ENCODE peak calls at places on chromosomes 5 and 9, in six cellular contexts. A, B, N, K, G and O are unnamed samples.

GRCh38 chr9:126957687-126958053 is 43.1 kb downstream of the RALGPS1 start:
- DNase-seq in A (peak; percentile 44), B (peak; percentile 45), N (no peak), K (peak; percentile 52), G (peak; percentile 59), O (no peak)

GRCh38 chr9:68683433-68683832 is 21.6 kb upstream of the PIP5K1B start:
- DNase-seq in A (no peak), B (no peak), N (no peak), K (no peak), G (no peak), O (no peak)

GRCh38 chr5:143055596-143056330 is 285.6 kb downstream of the ARHGAP26 start:
- DNase-seq in A (no peak), B (no peak), N (no peak), K (no peak), G (peak; percentile 37), O (no peak)

GRCh38 chr5:17302590-17302989 is 85.2 kb downstream of the BASP1 start:
- DNase-seq in A (peak; percentile 20), B (no peak), N (no peak), K (no peak), G (peak; percentile 84), O (no peak)

GRCh38 chr9:124674651-124675050 is 96.5 kb downstream of the NR6A1 start:
- DNase-seq in A (no peak), B (no peak), N (no peak), K (no peak), G (no peak), O (no peak)

GRCh38 chr9:113393281-113393680 is 7.8 kb downstream of the ALAD start:
- DNase-seq in A (no peak), B (no peak), N (no peak), K (no peak), G (no peak), O (no peak)

GRCh38 chr5:55222819-55223124 is 4.3 kb downstream of the MCIDAS start:
- DNase-seq in A (no peak), B (no peak), N (no peak), K (no peak), G (no peak), O (no peak)

GRCh38 chr9:5040730-5041389 is 55.8 kb downstream of the JAK2 start:
- DNase-seq in A (no peak), B (no peak), N (no peak), K (no peak), G (no peak), O (no peak)

GRCh38 chr9:123062306-123063171 is 29.1 kb downstream of the GPR21 start:
- DNase-seq in A (peak; percentile 35), B (no peak), N (no peak), K (no peak), G (no peak), O (no peak)

GRCh38 chr5:68007446-68007845 is 208.1 kb upstream of the PIK3R1 start:
- DNase-seq in A (no peak), B (no peak), N (no peak), K (peak; percentile 55), G (peak; percentile 86), O (no peak)

GRCh38 chr9:114122152-114122615 is 23.1 kb upstream of the KIF12 start:
- DNase-seq in A (no peak), B (no peak), N (no peak), K (no peak), G (no peak), O (no peak)

GRCh38 chr5:142981886-142982820 is 212.0 kb downstream of the ARHGAP26 start:
- DNase-seq in A (peak; percentile 66), B (peak; percentile 88), N (peak; percentile 50), K (peak; percentile 94), G (peak; percentile 91), O (no peak)

GRCh38 chr9:97969014-97969413 is 14.1 kb upstream of the ANP32B start:
- DNase-seq in A (no peak), B (no peak), N (no peak), K (no peak), G (no peak), O (no peak)